ENCODE peak calls at places on chromosomes 5 and 9, in four cellular contexts. One of them, this sample, is unnamed.

GRCh38 chr5:119322312-119322947 is 33.4 kb upstream of the TNFAIP8 start:
- DNase-seq in prostate gland: no peak
- DNase-seq in GM12891: no peak
- DNase-seq in amniotic stem cell: no peak
- DNase-seq in this sample: no peak

GRCh38 chr9:8521112-8521511 is 721.5 kb upstream of the DMAC1 start:
- DNase-seq in prostate gland: no peak
- DNase-seq in amniotic stem cell: no peak
- DNase-seq in GM12891: no peak
- DNase-seq in this sample: no peak

GRCh38 chr9:121192959-121193645 is 8.6 kb downstream of the RAB14 start:
- DNase-seq in prostate gland: no peak
- DNase-seq in GM12891: no peak
- DNase-seq in amniotic stem cell: no peak
- DNase-seq in this sample: no peak

GRCh38 chr5:135359374-135360165 is 39.5 kb downstream of the MACROH2A1 start:
- DNase-seq in prostate gland: no peak
- DNase-seq in amniotic stem cell: no peak
- DNase-seq in GM12891: no peak
- DNase-seq in this sample: no peak

GRCh38 chr9:27496134-27496504 is 28.0 kb upstream of the IFNK start:
- DNase-seq in prostate gland: no peak
- DNase-seq in amniotic stem cell: no peak
- DNase-seq in GM12891: no peak
- DNase-seq in this sample: no peak

GRCh38 chr5:11955386-11955785 is 51.1 kb upstream of the CTNND2 start:
- DNase-seq in GM12891: no peak
- DNase-seq in prostate gland: no peak
- DNase-seq in amniotic stem cell: no peak
- DNase-seq in this sample: no peak

GRCh38 chr5:95870105-95870672 is 47.7 kb upstream of the GLRX start:
- DNase-seq in amniotic stem cell: no peak
- DNase-seq in GM12891: no peak
- DNase-seq in prostate gland: no peak
- DNase-seq in this sample: no peak

GRCh38 chr5:57889558-57889957 is 406.9 kb upstream of the ACTBL2 start:
- DNase-seq in prostate gland: no peak
- DNase-seq in GM12891: no peak
- DNase-seq in amniotic stem cell: peak
- DNase-seq in this sample: peak

GRCh38 chr5:110651507-110651906 is 75.0 kb downstream of the TMEM232 start:
- DNase-seq in amniotic stem cell: no peak
- DNase-seq in prostate gland: no peak
- DNase-seq in GM12891: no peak
- DNase-seq in this sample: no peak

GRCh38 chr9:113508111-113508749 is 44.7 kb downstream of the RGS3 start:
- DNase-seq in GM12891: no peak
- DNase-seq in prostate gland: no peak
- DNase-seq in amniotic stem cell: no peak
- DNase-seq in this sample: no peak

GRCh38 chr5:132060501-132061161 is at the start of gene IL3:
- DNase-seq in GM12891: peak
- DNase-seq in prostate gland: no peak
- DNase-seq in amniotic stem cell: no peak
- DNase-seq in this sample: no peak

GRCh38 chr5:149904293-149904886 is 40.2 kb downstream of the PDE6A start:
- DNase-seq in GM12891: no peak
- DNase-seq in prostate gland: no peak
- DNase-seq in amniotic stem cell: no peak
- DNase-seq in this sample: no peak

GRCh38 chr5:3518576-3518975 is 77.1 kb upstream of the IRX1 start:
- DNase-seq in amniotic stem cell: no peak
- DNase-seq in prostate gland: no peak
- DNase-seq in GM12891: no peak
- DNase-seq in this sample: no peak

GRCh38 chr9:35746583-35746982 is 2.4 kb downstream of the GBA2 start:
- DNase-seq in prostate gland: no peak
- DNase-seq in GM12891: no peak
- DNase-seq in amniotic stem cell: no peak
- DNase-seq in this sample: no peak

GRCh38 chr5:74916831-74917710 is 50.9 kb upstream of the FAM169A start:
- DNase-seq in prostate gland: no peak
- DNase-seq in GM12891: no peak
- DNase-seq in amniotic stem cell: no peak
- DNase-seq in this sample: peak

GRCh38 chr9:130599625-130600024 is 20.2 kb downstream of the FUBP3 start:
- DNase-seq in GM12891: no peak
- DNase-seq in amniotic stem cell: no peak
- DNase-seq in prostate gland: no peak
- DNase-seq in this sample: no peak

GRCh38 chr9:95316794-95317118 is 753 bp downstream of the FANCC start:
- DNase-seq in GM12891: peak
- DNase-seq in prostate gland: peak
- DNase-seq in amniotic stem cell: no peak
- DNase-seq in this sample: no peak

GRCh38 chr9:129336601-129337286 is 158.7 kb upstream of the IER5L start:
- DNase-seq in GM12891: peak
- DNase-seq in amniotic stem cell: no peak
- DNase-seq in prostate gland: peak
- DNase-seq in this sample: no peak

GRCh38 chr9:13651969-13652663 is 372.6 kb upstream of the MPDZ start:
- DNase-seq in amniotic stem cell: no peak
- DNase-seq in GM12891: no peak
- DNase-seq in prostate gland: no peak
- DNase-seq in this sample: peak

GRCh38 chr5:42927730-42928129 is 112.4 kb downstream of the ANXA2R start:
- DNase-seq in prostate gland: no peak
- DNase-seq in GM12891: no peak
- DNase-seq in amniotic stem cell: no peak
- DNase-seq in this sample: no peak

GRCh38 chr9:95511232-95511951 is 5.4 kb downstream of the PTCH1 start:
- DNase-seq in GM12891: no peak
- DNase-seq in prostate gland: peak
- DNase-seq in amniotic stem cell: peak
- DNase-seq in this sample: peak

GRCh38 chr9:36946653-36947052 is 87.4 kb downstream of the PAX5 start:
- DNase-seq in prostate gland: no peak
- DNase-seq in GM12891: no peak
- DNase-seq in amniotic stem cell: no peak
- DNase-seq in this sample: no peak

GRCh38 chr9:7058539-7058938 is 300.8 kb downstream of the KDM4C start:
- DNase-seq in amniotic stem cell: no peak
- DNase-seq in prostate gland: no peak
- DNase-seq in GM12891: no peak
- DNase-seq in this sample: no peak

GRCh38 chr5:178235600-178235998 is 3.0 kb upstream of the PHYKPL start:
- DNase-seq in amniotic stem cell: no peak
- DNase-seq in prostate gland: no peak
- DNase-seq in GM12891: no peak
- DNase-seq in this sample: no peak

GRCh38 chr5:81208904-81209303 is 24.2 kb upstream of the CKMT2 start:
- DNase-seq in GM12891: no peak
- DNase-seq in amniotic stem cell: no peak
- DNase-seq in prostate gland: no peak
- DNase-seq in this sample: no peak